ENCODE peak calls at places on chromosome 17, in four cellular contexts. O is OCI-LY7, T is mammary epithelial cell, R is nephron progenitor cell. A is an unnamed sample.

GRCh38 chr17:22273308-22273707 is 581.0 kb downstream of the KCNJ18 start:
- DNase-seq in O (no peak), R (no peak), T (no peak), A (no peak)

GRCh38 chr17:13024526-13025263 is 6.9 kb upstream of the ELAC2 start:
- DNase-seq in O (peak), R (peak), T (peak), A (peak)

GRCh38 chr17:44110011-44110686 is 13.3 kb downstream of the HDAC5 start:
- DNase-seq in T (no peak), R (no peak), O (no peak), A (no peak)

GRCh38 chr17:35731239-35731931 is at the start of gene RASL10B:
- DNase-seq in T (no peak), O (no peak), R (peak), A (peak)

GRCh38 chr17:2337811-2338657 is 733 bp downstream of the SGSM2 start:
- DNase-seq in O (peak), R (peak), T (peak), A (peak)

GRCh38 chr17:38660097-38661026 is 14.4 kb downstream of the EPOP start:
- DNase-seq in R (no peak), T (no peak), O (no peak), A (peak)

GRCh38 chr17:37256627-37257026 is 119.2 kb upstream of the C17orf78 start:
- DNase-seq in O (no peak), R (no peak), T (no peak), A (no peak)

GRCh38 chr17:27475981-27476895 is 20.0 kb downstream of the KSR1 start:
- DNase-seq in O (no peak), R (no peak), T (no peak), A (no peak)

GRCh38 chr17:6323626-6324356 is 111.1 kb downstream of the AIPL1 start:
- DNase-seq in T (peak), R (no peak), O (no peak), A (no peak)

GRCh38 chr17:21258593-21258992 is 5.4 kb upstream of the NATD1 start:
- DNase-seq in O (no peak), R (no peak), T (no peak), A (no peak)

GRCh38 chr17:37280841-37281240 is 94.9 kb upstream of the C17orf78 start:
- DNase-seq in T (peak), R (no peak), O (no peak), A (no peak)

GRCh38 chr17:27577884-27578717 is 52.9 kb upstream of the LGALS9 start:
- DNase-seq in O (no peak), R (no peak), T (no peak), A (no peak)

DNA sequence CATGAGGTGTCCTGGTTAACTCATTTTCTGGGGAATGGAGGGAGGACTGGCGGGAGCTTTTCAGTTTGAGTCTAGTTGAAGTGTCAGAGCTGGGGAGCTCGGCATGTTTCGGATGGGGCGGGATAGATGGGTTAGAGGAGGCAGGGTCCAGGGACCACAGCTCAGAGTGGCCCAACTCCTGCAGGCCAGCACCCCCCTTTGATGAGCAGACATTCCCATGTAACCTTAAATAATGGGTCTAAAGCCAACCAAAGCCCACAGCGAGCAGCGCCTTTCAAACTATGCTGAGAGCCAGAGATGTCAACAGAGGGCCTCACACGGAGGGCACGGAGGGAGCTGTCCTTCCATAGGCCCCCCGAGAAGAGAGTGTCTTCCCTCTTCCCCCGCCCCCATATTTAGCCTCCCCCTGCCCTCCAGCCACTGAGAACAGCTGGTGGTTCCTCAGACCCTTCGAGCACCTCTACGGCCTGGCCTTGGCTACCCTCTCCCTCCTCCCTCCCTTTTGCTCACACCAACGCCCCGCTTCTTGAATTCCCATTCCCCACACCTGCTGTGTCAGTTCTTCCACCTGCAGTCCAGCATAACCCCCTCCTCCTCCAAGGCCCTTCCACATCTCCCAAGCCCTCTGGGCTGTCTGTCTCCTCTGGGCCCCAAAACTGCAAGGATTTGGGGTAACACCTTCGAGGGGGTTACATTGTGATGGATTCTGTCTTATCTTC is 21.8 kb downstream of the RAB11FIP4 start:
- DNase-seq in T (no peak), R (no peak), O (no peak), A (no peak)
- TF ChIP-seq CTCF in T (no peak), R (no peak), O (no peak), A (no peak)

GRCh38 chr17:3815925-3816324 is 14.9 kb upstream of the ITGAE start:
- DNase-seq in R (no peak), O (no peak), T (no peak), A (no peak)
- TF ChIP-seq CTCF in R (no peak), O (no peak), T (no peak), A (no peak)

GRCh38 chr17:73952136-73952497 is 251.4 kb upstream of the RPL38 start:
- DNase-seq in T (no peak), O (no peak), R (peak), A (no peak)

GRCh38 chr17:73954981-73955380 is 248.5 kb upstream of the RPL38 start:
- DNase-seq in R (no peak), T (no peak), O (no peak), A (no peak)

GRCh38 chr17:73953206-73954033 is 250.1 kb upstream of the RPL38 start:
- DNase-seq in T (no peak), O (no peak), R (no peak), A (no peak)

GRCh38 chr17:73950515-73950914 is 253.0 kb upstream of the RPL38 start:
- DNase-seq in O (no peak), R (no peak), T (no peak), A (no peak)

DNA sequence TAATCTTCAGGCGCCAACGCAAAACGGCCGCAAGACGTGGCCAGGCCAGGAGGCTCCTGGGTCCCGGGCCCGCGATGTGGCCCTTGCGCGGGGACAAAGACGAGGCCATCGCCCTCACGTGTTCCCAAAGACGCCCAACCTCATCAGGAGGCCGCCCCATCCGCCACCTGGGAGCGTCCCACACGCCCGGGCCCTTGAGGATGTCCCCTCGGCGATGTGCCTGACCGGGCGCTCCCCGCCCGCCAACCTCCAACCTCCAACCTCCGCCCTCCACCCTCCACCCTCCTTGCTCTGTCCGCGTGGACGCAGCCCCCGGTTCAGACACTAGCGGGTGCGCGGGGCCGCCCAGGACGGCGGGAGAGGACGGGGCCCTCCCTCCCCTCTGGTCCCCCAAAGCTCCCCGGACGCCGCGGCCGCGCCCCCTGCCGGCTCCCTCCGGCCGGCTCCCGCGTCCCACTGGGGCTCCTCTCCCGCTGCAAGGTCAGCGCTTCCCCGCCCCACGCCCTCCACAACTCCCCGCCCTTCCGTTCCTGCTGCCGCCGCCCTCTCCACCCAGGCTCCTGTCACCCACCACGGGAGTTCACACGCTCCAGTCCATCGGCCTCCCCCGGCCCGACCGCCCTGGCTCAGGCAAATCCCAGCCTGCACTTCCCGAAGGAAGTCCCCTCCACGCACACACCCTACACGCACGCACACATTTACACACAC is 250.8 kb upstream of the RPL38 start:
- DNase-seq in O (no peak), T (no peak), R (peak), A (peak)
- TF ChIP-seq CTCF in O (peak), T (peak), R (peak), A (peak)

GRCh38 chr17:74864297-74864865 is 4.7 kb upstream of the GRIN2C start:
- DNase-seq in T (no peak), O (no peak), R (no peak), A (no peak)

GRCh38 chr17:74863420-74864296 is 4.0 kb upstream of the GRIN2C start:
- DNase-seq in R (no peak), T (no peak), O (no peak), A (no peak)

GRCh38 chr17:74866198-74866835 is 6.5 kb downstream of the FDXR start:
- DNase-seq in O (no peak), T (no peak), R (no peak), A (no peak)

GRCh38 chr17:74864866-74865395 is 5.2 kb upstream of the GRIN2C start:
- DNase-seq in O (peak), R (peak), T (peak), A (peak)

GRCh38 chr17:74865504-74866197 is 6.0 kb upstream of the GRIN2C start:
- DNase-seq in T (no peak), R (no peak), O (peak), A (no peak)
- TF ChIP-seq CTCF in T (no peak), R (no peak), O (peak), A (no peak)

DNA sequence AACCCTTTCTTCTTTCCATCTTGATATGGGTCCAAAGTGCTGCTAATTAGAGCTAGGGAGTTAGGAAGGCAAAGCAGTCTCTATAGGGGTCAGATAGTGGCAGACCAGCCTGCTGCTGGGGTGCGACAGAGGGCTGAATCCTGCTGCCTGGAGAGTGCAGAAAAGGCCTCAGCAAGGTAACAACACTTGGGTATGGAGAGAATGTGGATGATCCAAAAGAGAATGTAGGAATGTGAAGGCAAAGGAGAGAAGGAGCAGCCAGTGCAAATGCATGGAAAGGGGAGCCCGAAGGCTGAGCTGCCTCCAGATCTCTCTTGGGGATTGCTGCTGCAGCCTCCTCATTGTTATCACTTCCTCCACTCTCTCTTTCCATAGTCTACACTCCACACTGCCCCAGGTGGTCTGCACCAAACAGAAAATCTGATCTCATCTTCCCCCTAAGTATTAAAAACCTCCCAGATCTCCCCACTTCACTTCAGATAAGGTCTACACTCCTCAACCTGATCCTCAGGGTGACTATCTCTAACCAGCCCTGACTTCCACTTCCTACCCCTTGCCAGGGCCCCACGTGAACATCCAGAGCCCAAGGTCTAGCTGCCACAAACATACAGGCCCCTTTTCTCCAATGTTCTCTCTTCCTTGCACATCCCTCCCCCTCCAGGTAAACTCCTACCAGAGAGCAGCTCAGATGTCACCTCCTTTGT is 28.8 kb downstream of the TOM1L2 start:
- DNase-seq in O (peak), R (no peak), T (no peak), A (no peak)
- TF ChIP-seq CTCF in O (no peak), R (no peak), T (no peak), A (no peak)

GRCh38 chr17:49107211-49107557 is 25.4 kb upstream of the B4GALNT2 start:
- DNase-seq in O (no peak), R (no peak), T (no peak), A (no peak)

GRCh38 chr17:49104511-49105074 is 28.0 kb upstream of the B4GALNT2 start:
- DNase-seq in O (no peak), R (no peak), T (no peak), A (no peak)

GRCh38 chr17:49108318-49108717 is 24.3 kb upstream of the B4GALNT2 start:
- DNase-seq in O (no peak), R (no peak), T (peak), A (no peak)

GRCh38 chr17:49110504-49110903 is 22.1 kb upstream of the B4GALNT2 start:
- DNase-seq in O (no peak), R (no peak), T (peak), A (no peak)

GRCh38 chr17:49106366-49107210 is 26.0 kb upstream of the B4GALNT2 start:
- DNase-seq in T (peak), R (no peak), O (no peak), A (no peak)
- TF ChIP-seq CTCF in T (no peak), R (no peak), O (no peak), A (no peak)